ENCODE peak calls at places on chromosomes 3 and 15, in four cellular contexts. One of them, this sample, is unnamed.

GRCh38 chr3:72271215-72271614 is 486.3 kb upstream of the PROK2 start:
- DNase-seq in fibroblast of mammary gland: no peak
- DNase-seq in AG10803: no peak
- DNase-seq in BE2C: no peak
- DNase-seq in this sample: no peak

GRCh38 chr3:9346141-9346540 is 16.7 kb upstream of the THUMPD3 start:
- DNase-seq in fibroblast of mammary gland: no peak
- DNase-seq in BE2C: no peak
- DNase-seq in AG10803: no peak
- DNase-seq in this sample: no peak

GRCh38 chr15:79673416-79674123 is 223.2 kb downstream of the MTHFS start:
- DNase-seq in fibroblast of mammary gland: peak
- DNase-seq in BE2C: no peak
- DNase-seq in AG10803: peak
- DNase-seq in this sample: peak

GRCh38 chr3:127846576-127846975 is 24.3 kb upstream of the MGLL start:
- DNase-seq in BE2C: no peak
- DNase-seq in fibroblast of mammary gland: no peak
- DNase-seq in AG10803: no peak
- DNase-seq in this sample: no peak

GRCh38 chr15:51077565-51078153 is 17.0 kb downstream of the TNFAIP8L3 start:
- DNase-seq in BE2C: peak
- DNase-seq in AG10803: peak
- DNase-seq in fibroblast of mammary gland: peak
- DNase-seq in this sample: no peak

GRCh38 chr15:64837502-64837901 is 4.2 kb upstream of the PLEKHO2 start:
- DNase-seq in BE2C: no peak
- DNase-seq in AG10803: no peak
- DNase-seq in fibroblast of mammary gland: no peak
- DNase-seq in this sample: no peak

GRCh38 chr3:57484563-57484962 is 59.6 kb downstream of the DNAH12 start:
- DNase-seq in fibroblast of mammary gland: no peak
- DNase-seq in AG10803: no peak
- DNase-seq in BE2C: no peak
- DNase-seq in this sample: no peak

GRCh38 chr3:71713041-71713440 is 12.2 kb downstream of the EIF4E3 start:
- DNase-seq in BE2C: no peak
- DNase-seq in fibroblast of mammary gland: no peak
- DNase-seq in AG10803: no peak
- DNase-seq in this sample: no peak

GRCh38 chr3:11161666-11162065 is 7.4 kb downstream of the HRH1 start:
- DNase-seq in BE2C: no peak
- DNase-seq in AG10803: no peak
- DNase-seq in fibroblast of mammary gland: no peak
- DNase-seq in this sample: no peak

GRCh38 chr15:36601952-36602351 is 22.5 kb downstream of the CDIN1 start:
- DNase-seq in BE2C: no peak
- DNase-seq in AG10803: no peak
- DNase-seq in fibroblast of mammary gland: no peak
- DNase-seq in this sample: no peak

GRCh38 chr3:172106989-172107388 is 67.6 kb downstream of the FNDC3B start:
- DNase-seq in AG10803: no peak
- DNase-seq in BE2C: no peak
- DNase-seq in fibroblast of mammary gland: no peak
- DNase-seq in this sample: no peak

GRCh38 chr15:55499158-55499557 is 8.9 kb downstream of the DNAAF4 start:
- DNase-seq in AG10803: no peak
- DNase-seq in BE2C: no peak
- DNase-seq in fibroblast of mammary gland: no peak
- DNase-seq in this sample: no peak

GRCh38 chr15:55496716-55497115 is 11.3 kb downstream of the DNAAF4 start:
- DNase-seq in AG10803: no peak
- DNase-seq in fibroblast of mammary gland: no peak
- DNase-seq in BE2C: no peak
- DNase-seq in this sample: no peak

GRCh38 chr15:55494927-55495326 is 13.1 kb downstream of the DNAAF4 start:
- DNase-seq in AG10803: no peak
- DNase-seq in BE2C: no peak
- DNase-seq in fibroblast of mammary gland: no peak
- DNase-seq in this sample: no peak
- H3K4me3 ChIP-seq in AG10803: no peak
- H3K4me3 ChIP-seq in BE2C: no peak
- H3K4me3 ChIP-seq in fibroblast of mammary gland: no peak
- H3K4me3 ChIP-seq in this sample: no peak

GRCh38 chr3:126828306-126828705 is 124.3 kb downstream of the CHCHD6 start:
- DNase-seq in fibroblast of mammary gland: peak
- DNase-seq in AG10803: no peak
- DNase-seq in BE2C: no peak
- DNase-seq in this sample: no peak

GRCh38 chr3:126827121-126827520 is 123.1 kb downstream of the CHCHD6 start:
- DNase-seq in BE2C: no peak
- DNase-seq in fibroblast of mammary gland: peak
- DNase-seq in AG10803: peak
- DNase-seq in this sample: no peak

GRCh38 chr3:126826693-126827092 is 122.7 kb downstream of the CHCHD6 start:
- DNase-seq in fibroblast of mammary gland: peak
- DNase-seq in BE2C: no peak
- DNase-seq in AG10803: no peak
- DNase-seq in this sample: no peak
- TF ChIP-seq CTCF in fibroblast of mammary gland: no peak
- TF ChIP-seq CTCF in BE2C: no peak
- TF ChIP-seq CTCF in AG10803: no peak
- TF ChIP-seq CTCF in this sample: no peak

DNA sequence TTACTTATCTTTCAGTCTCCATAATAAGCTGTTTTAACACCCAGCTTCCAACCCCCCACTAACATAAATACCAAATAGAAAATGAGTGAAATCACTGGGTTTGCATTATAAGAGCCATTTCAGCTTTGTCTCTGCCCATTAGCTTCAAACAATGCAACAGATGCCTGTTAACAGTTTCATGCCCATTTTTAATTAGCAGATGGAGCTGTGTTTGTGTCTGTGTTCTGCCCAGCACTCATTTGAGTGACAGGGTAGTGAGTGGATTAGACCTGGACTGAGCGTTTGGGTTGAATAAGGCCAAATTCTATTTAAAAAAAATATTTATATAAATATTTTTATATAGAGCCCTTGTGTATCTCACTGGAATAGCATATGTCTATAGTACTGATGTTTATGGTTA is 7.4 kb downstream of the RAB8B start:
- DNase-seq in BE2C: no peak
- DNase-seq in AG10803: no peak
- DNase-seq in fibroblast of mammary gland: no peak
- DNase-seq in this sample: no peak
- H3K4me3 ChIP-seq in BE2C: no peak
- H3K4me3 ChIP-seq in AG10803: no peak
- H3K4me3 ChIP-seq in fibroblast of mammary gland: no peak
- H3K4me3 ChIP-seq in this sample: no peak

DNA sequence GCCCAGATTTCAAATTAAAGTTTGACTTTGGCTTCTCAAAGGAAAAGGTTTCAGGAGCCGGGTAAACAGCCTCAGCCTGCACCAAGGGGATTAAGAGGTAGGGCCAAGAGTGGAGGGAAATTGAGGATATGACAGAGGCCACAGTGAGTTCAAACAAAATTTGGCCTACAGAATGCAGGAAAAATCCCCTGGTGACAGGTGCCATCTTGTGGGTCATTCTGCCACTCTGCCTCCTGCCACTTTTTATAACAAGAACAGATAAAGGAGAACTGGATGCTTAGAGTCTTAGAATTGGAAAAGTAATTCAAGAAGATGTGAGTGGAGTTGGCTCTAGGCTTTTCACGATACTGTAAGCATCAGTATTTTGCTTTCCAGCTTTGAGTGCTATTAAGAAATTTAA is 253.2 kb downstream of the NR2F2 start:
- DNase-seq in BE2C: no peak
- DNase-seq in AG10803: no peak
- DNase-seq in fibroblast of mammary gland: no peak
- DNase-seq in this sample: no peak
- TF ChIP-seq CTCF in BE2C: peak
- TF ChIP-seq CTCF in AG10803: no peak
- TF ChIP-seq CTCF in fibroblast of mammary gland: no peak
- TF ChIP-seq CTCF in this sample: no peak

DNA sequence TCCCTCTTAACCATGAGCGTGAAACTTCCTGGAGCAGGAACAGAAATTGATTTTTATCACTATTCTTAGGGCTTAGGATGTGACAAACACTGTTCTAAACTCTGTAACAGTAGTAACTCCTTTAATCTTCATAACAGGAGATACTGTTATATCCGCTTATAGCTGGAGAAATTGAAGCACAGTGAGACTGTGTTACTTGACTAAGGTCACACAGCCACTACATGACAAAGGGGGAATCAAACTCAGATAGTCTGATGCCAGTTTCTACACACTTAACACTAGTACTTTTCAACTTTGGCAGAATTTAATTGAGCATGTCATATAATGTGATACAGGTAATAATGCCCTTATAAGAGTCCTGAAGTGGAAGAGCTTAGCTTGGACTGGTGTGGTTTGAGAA is 800 bp upstream of the TARS3 start:
- DNase-seq in BE2C: no peak
- DNase-seq in AG10803: no peak
- DNase-seq in fibroblast of mammary gland: no peak
- DNase-seq in this sample: no peak
- H3K4me3 ChIP-seq in BE2C: no peak
- H3K4me3 ChIP-seq in AG10803: no peak
- H3K4me3 ChIP-seq in fibroblast of mammary gland: no peak
- H3K4me3 ChIP-seq in this sample: no peak

GRCh38 chr15:40844543-40844981 is 714 bp downstream of the SPINT1 start:
- DNase-seq in AG10803: no peak
- DNase-seq in fibroblast of mammary gland: no peak
- DNase-seq in BE2C: no peak
- DNase-seq in this sample: no peak
- TF ChIP-seq CTCF in AG10803: no peak
- TF ChIP-seq CTCF in fibroblast of mammary gland: no peak
- TF ChIP-seq CTCF in BE2C: no peak
- TF ChIP-seq CTCF in this sample: no peak

GRCh38 chr3:178084938-178085816 is 451.1 kb upstream of the KCNMB2 start:
- DNase-seq in BE2C: peak
- DNase-seq in AG10803: peak
- DNase-seq in fibroblast of mammary gland: peak
- DNase-seq in this sample: no peak
- H3K4me3 ChIP-seq in BE2C: peak
- H3K4me3 ChIP-seq in AG10803: no peak
- H3K4me3 ChIP-seq in fibroblast of mammary gland: no peak
- H3K4me3 ChIP-seq in this sample: no peak

GRCh38 chr3:176650478-176650877 is 546.8 kb downstream of the TBL1XR1 start:
- DNase-seq in fibroblast of mammary gland: peak
- DNase-seq in AG10803: peak
- DNase-seq in BE2C: no peak
- DNase-seq in this sample: no peak
- TF ChIP-seq CTCF in fibroblast of mammary gland: peak
- TF ChIP-seq CTCF in AG10803: peak
- TF ChIP-seq CTCF in BE2C: peak
- TF ChIP-seq CTCF in this sample: no peak

GRCh38 chr3:152299243-152299976 is 30.7 kb downstream of the MBNL1 start:
- DNase-seq in BE2C: no peak
- DNase-seq in fibroblast of mammary gland: no peak
- DNase-seq in AG10803: no peak
- DNase-seq in this sample: no peak
- H3K4me3 ChIP-seq in BE2C: peak
- H3K4me3 ChIP-seq in fibroblast of mammary gland: peak
- H3K4me3 ChIP-seq in AG10803: peak
- H3K4me3 ChIP-seq in this sample: peak

GRCh38 chr15:95290376-95290973 is 1040.0 kb upstream of the NR2F2 start:
- DNase-seq in fibroblast of mammary gland: no peak
- DNase-seq in AG10803: no peak
- DNase-seq in BE2C: no peak
- DNase-seq in this sample: no peak

GRCh38 chr15:95295311-95295710 is 1035.2 kb upstream of the NR2F2 start:
- DNase-seq in BE2C: no peak
- DNase-seq in fibroblast of mammary gland: no peak
- DNase-seq in AG10803: peak
- DNase-seq in this sample: no peak

GRCh38 chr15:95292790-95293450 is 1037.6 kb upstream of the NR2F2 start:
- DNase-seq in BE2C: no peak
- DNase-seq in AG10803: no peak
- DNase-seq in fibroblast of mammary gland: no peak
- DNase-seq in this sample: no peak

GRCh38 chr15:95295905-95296618 is 1034.4 kb upstream of the NR2F2 start:
- DNase-seq in BE2C: no peak
- DNase-seq in fibroblast of mammary gland: no peak
- DNase-seq in AG10803: peak
- DNase-seq in this sample: no peak

GRCh38 chr15:95291878-95292472 is 1038.5 kb upstream of the NR2F2 start:
- DNase-seq in fibroblast of mammary gland: peak
- DNase-seq in BE2C: no peak
- DNase-seq in AG10803: peak
- DNase-seq in this sample: no peak
- TF ChIP-seq CTCF in fibroblast of mammary gland: peak
- TF ChIP-seq CTCF in BE2C: peak
- TF ChIP-seq CTCF in AG10803: peak
- TF ChIP-seq CTCF in this sample: peak

This sample was measured in AG04449.